ENCODE peak calls at places on chromosomes 6 and 20, in nine cellular contexts. A is Kasumi-1; J is HT1080; F is nucleus accumbens; P is activated CD4-positive, alpha-beta memory T cell treated with anti-CD3 and anti-CD28 coated beads for 36 hours; U is Right ventricle myocardium inferior; H is stimulated activated CD4-positive, alpha-beta T cell treated with anti-CD3 and anti-CD28 coated beads, TNF-alpha, amount 100 ng/mL, for 24 hours; T is neural progenitor cell; O is NCI-H748 treated with DMSO at 0.1 percent for 48 hours. N is an unnamed sample.

GRCh38 chr20:38246357-38247165 is 14.0 kb downstream of the KIAA1755 start:
- DNase-seq in P (no peak), T (no peak), J (no peak), U (no peak), O (no peak), A (no peak), F (no peak), H (no peak), N (no peak)

GRCh38 chr20:13995841-13996240 is 525 bp downstream of the MACROD2 start:
- DNase-seq in H (no peak), T (peak), U (peak), F (peak), P (no peak), A (no peak), J (peak), O (peak), N (peak)

GRCh38 chr6:6851059-6851658 is 256.6 kb upstream of the RREB1 start:
- DNase-seq in U (no peak), F (no peak), T (no peak), P (no peak), O (no peak), A (no peak), J (peak), H (no peak), N (peak)

GRCh38 chr6:145206247-145206907 is 528.9 kb downstream of the EPM2A start:
- DNase-seq in O (no peak), U (no peak), T (no peak), P (no peak), J (no peak), H (no peak), F (no peak), A (no peak), N (no peak)

GRCh38 chr6:53824714-53825113 is 29.9 kb downstream of the LRRC1 start:
- DNase-seq in T (no peak), P (no peak), F (no peak), U (no peak), O (no peak), J (no peak), A (no peak), H (no peak), N (no peak)

GRCh38 chr6:141988954-141989705 is 143.6 kb upstream of the GJE1 start:
- DNase-seq in F (peak), T (peak), H (peak), A (peak), J (peak), P (peak), U (no peak), O (peak), N (peak)

GRCh38 chr6:46940433-46941226 is 18.9 kb upstream of the ADGRF5 start:
- DNase-seq in U (no peak), J (peak), A (no peak), T (no peak), H (no peak), O (peak), F (no peak), P (no peak), N (no peak)

GRCh38 chr20:43545837-43546578 is 12.8 kb upstream of the SGK2 start:
- DNase-seq in F (no peak), T (no peak), P (no peak), J (no peak), O (no peak), U (no peak), A (no peak), H (no peak), N (no peak)

GRCh38 chr6:89385156-89385667 is 26.9 kb downstream of the RRAGD start:
- DNase-seq in U (no peak), O (no peak), J (peak), A (no peak), H (no peak), T (no peak), P (no peak), F (no peak), N (peak)

GRCh38 chr20:35091808-35092523 is 641 bp downstream of the TRPC4AP start:
- DNase-seq in T (peak), O (no peak), F (no peak), U (no peak), J (no peak), A (peak), P (no peak), H (no peak), N (peak)

GRCh38 chr20:4896971-4897497 is 104.3 kb downstream of the SLC23A2 start:
- DNase-seq in T (peak), U (peak), O (no peak), F (no peak), J (peak), A (no peak), P (peak), H (no peak), N (no peak)

GRCh38 chr6:13413906-13414555 is 73.4 kb downstream of the GFOD1 start:
- DNase-seq in U (peak), O (no peak), P (no peak), J (no peak), A (no peak), H (no peak), T (peak), F (peak), N (no peak)

GRCh38 chr20:61762208-61762710 is 303.4 kb downstream of the TAF4 start:
- DNase-seq in A (no peak), T (no peak), U (no peak), J (no peak), H (no peak), O (no peak), F (no peak), P (no peak), N (no peak)

GRCh38 chr6:113570651-113571050 is 286.5 kb upstream of the MARCKS start:
- DNase-seq in J (no peak), H (no peak), P (no peak), U (no peak), T (no peak), F (no peak), A (no peak), O (no peak), N (no peak)

GRCh38 chr6:119284861-119285521 is 64.6 kb downstream of the MAN1A1 start:
- DNase-seq in A (peak), P (peak), H (no peak), U (no peak), O (no peak), J (peak), T (peak), F (no peak), N (no peak)

GRCh38 chr6:2916354-2916925 is 13.3 kb upstream of the SERPINB9 start:
- DNase-seq in U (no peak), O (no peak), F (peak), H (no peak), P (no peak), J (no peak), T (no peak), A (no peak), N (no peak)

GRCh38 chr6:34589633-34590139 is 33.6 kb upstream of the SPDEF start:
- DNase-seq in A (no peak), O (no peak), H (no peak), J (no peak), U (no peak), P (no peak), F (no peak), T (no peak), N (no peak)

GRCh38 chr6:33824461-33825154 is 20.8 kb upstream of the MLN start:
- DNase-seq in T (no peak), A (no peak), O (no peak), J (peak), F (no peak), U (no peak), P (no peak), H (no peak), N (no peak)

GRCh38 chr6:422423-423061 is 31.0 kb downstream of the IRF4 start:
- DNase-seq in A (no peak), T (no peak), H (no peak), P (peak), U (no peak), J (peak), F (no peak), O (no peak), N (no peak)

GRCh38 chr20:13492001-13492480 is 146.7 kb downstream of the TASP1 start:
- DNase-seq in F (no peak), U (no peak), A (peak), J (no peak), H (no peak), T (peak), O (no peak), P (no peak), N (peak)

GRCh38 chr6:109118337-109118736 is 23.0 kb downstream of the CEP57L1 start:
- DNase-seq in P (no peak), T (no peak), O (no peak), U (no peak), A (no peak), F (no peak), J (no peak), H (no peak), N (no peak)